ENCODE peak calls at places on chromosomes 2 and 18, in six cellular contexts. One of them, this sample, is unnamed.

GRCh38 chr2:37599688-37600525 is 71.5 kb downstream of the CDC42EP3 start:
- DNase-seq in IMR-90: no peak
- DNase-seq in kidney: peak; percentile 81
- DNase-seq in upper lobe of right lung: peak; percentile 63
- DNase-seq in esophagus muscularis mucosa: no peak
- DNase-seq in fibroblast of lung: no peak
- DNase-seq in this sample: no peak

GRCh38 chr2:85221291-85221690 is 88.1 kb downstream of the TCF7L1 start:
- DNase-seq in esophagus muscularis mucosa: no peak
- DNase-seq in upper lobe of right lung: no peak
- DNase-seq in kidney: no peak
- DNase-seq in IMR-90: peak; percentile 24
- DNase-seq in fibroblast of lung: peak; percentile 77
- DNase-seq in this sample: no peak

GRCh38 chr18:48990497-48991298 is 39.9 kb upstream of the SMAD7 start:
- DNase-seq in kidney: peak; percentile 80
- DNase-seq in IMR-90: peak; percentile 75
- DNase-seq in esophagus muscularis mucosa: no peak
- DNase-seq in upper lobe of right lung: no peak
- DNase-seq in fibroblast of lung: peak; percentile 44
- DNase-seq in this sample: peak; percentile 94

GRCh38 chr2:96092896-96093295 is 23.5 kb downstream of the ADRA2B start:
- DNase-seq in upper lobe of right lung: peak; percentile 41
- DNase-seq in IMR-90: no peak
- DNase-seq in fibroblast of lung: no peak
- DNase-seq in kidney: no peak
- DNase-seq in esophagus muscularis mucosa: peak; percentile 81
- DNase-seq in this sample: no peak

GRCh38 chr2:38077431-38077769 is 1.4 kb upstream of the CYP1B1 start:
- DNase-seq in kidney: no peak
- DNase-seq in esophagus muscularis mucosa: no peak
- DNase-seq in IMR-90: no peak
- DNase-seq in upper lobe of right lung: no peak
- DNase-seq in fibroblast of lung: no peak
- DNase-seq in this sample: no peak

GRCh38 chr2:233120459-233120858 is 60.3 kb downstream of the INPP5D start:
- DNase-seq in kidney: no peak
- DNase-seq in fibroblast of lung: no peak
- DNase-seq in esophagus muscularis mucosa: no peak
- DNase-seq in IMR-90: no peak
- DNase-seq in upper lobe of right lung: peak; percentile 37
- DNase-seq in this sample: no peak

GRCh38 chr2:234823877-234824376 is 127.9 kb upstream of the SH3BP4 start:
- DNase-seq in upper lobe of right lung: no peak
- DNase-seq in fibroblast of lung: peak; percentile 99
- DNase-seq in kidney: no peak
- DNase-seq in IMR-90: peak; percentile 98
- DNase-seq in esophagus muscularis mucosa: no peak
- DNase-seq in this sample: peak; percentile 93

GRCh38 chr18:32036506-32037210 is 18.0 kb downstream of the RNF125 start:
- DNase-seq in upper lobe of right lung: no peak
- DNase-seq in IMR-90: no peak
- DNase-seq in fibroblast of lung: no peak
- DNase-seq in kidney: no peak
- DNase-seq in esophagus muscularis mucosa: no peak
- DNase-seq in this sample: no peak

GRCh38 chr2:71477231-71477681 is 23.9 kb downstream of the DYSF start:
- DNase-seq in esophagus muscularis mucosa: no peak
- DNase-seq in fibroblast of lung: no peak
- DNase-seq in upper lobe of right lung: no peak
- DNase-seq in IMR-90: no peak
- DNase-seq in kidney: no peak
- DNase-seq in this sample: no peak

GRCh38 chr18:48979944-48980890 is 29.5 kb upstream of the SMAD7 start:
- DNase-seq in upper lobe of right lung: no peak
- DNase-seq in kidney: no peak
- DNase-seq in esophagus muscularis mucosa: no peak
- DNase-seq in fibroblast of lung: no peak
- DNase-seq in IMR-90: peak; percentile 65
- DNase-seq in this sample: peak; percentile 76

GRCh38 chr2:193703411-193703810 is 1508.7 kb upstream of the TMEFF2 start:
- DNase-seq in upper lobe of right lung: no peak
- DNase-seq in fibroblast of lung: no peak
- DNase-seq in esophagus muscularis mucosa: no peak
- DNase-seq in kidney: no peak
- DNase-seq in IMR-90: no peak
- DNase-seq in this sample: no peak

GRCh38 chr2:207683879-207684627 is 27.4 kb upstream of the CCNYL1 start:
- DNase-seq in kidney: no peak
- DNase-seq in fibroblast of lung: peak; percentile 60
- DNase-seq in upper lobe of right lung: no peak
- DNase-seq in IMR-90: peak; percentile 73
- DNase-seq in esophagus muscularis mucosa: no peak
- DNase-seq in this sample: peak; percentile 87

GRCh38 chr2:108925735-108926134 is 63.3 kb downstream of the EDAR start:
- DNase-seq in IMR-90: no peak
- DNase-seq in fibroblast of lung: no peak
- DNase-seq in upper lobe of right lung: no peak
- DNase-seq in kidney: peak; percentile 3
- DNase-seq in esophagus muscularis mucosa: no peak
- DNase-seq in this sample: no peak

GRCh38 chr2:16218651-16219050 is 278.3 kb downstream of the MYCN start:
- DNase-seq in fibroblast of lung: no peak
- DNase-seq in upper lobe of right lung: peak; percentile 60
- DNase-seq in IMR-90: no peak
- DNase-seq in esophagus muscularis mucosa: no peak
- DNase-seq in kidney: no peak
- DNase-seq in this sample: no peak

GRCh38 chr2:162435676-162436075 is 91.7 kb downstream of the GCA start:
- DNase-seq in fibroblast of lung: no peak
- DNase-seq in IMR-90: no peak
- DNase-seq in upper lobe of right lung: no peak
- DNase-seq in esophagus muscularis mucosa: no peak
- DNase-seq in kidney: no peak
- DNase-seq in this sample: no peak

GRCh38 chr2:17558878-17559277 is 18.4 kb downstream of the VSNL1 start:
- DNase-seq in upper lobe of right lung: no peak
- DNase-seq in esophagus muscularis mucosa: no peak
- DNase-seq in kidney: no peak
- DNase-seq in IMR-90: no peak
- DNase-seq in fibroblast of lung: no peak
- DNase-seq in this sample: no peak

GRCh38 chr18:71471963-71472725 is 1072.0 kb downstream of the CBLN2 start:
- DNase-seq in upper lobe of right lung: no peak
- DNase-seq in kidney: peak; percentile 74
- DNase-seq in esophagus muscularis mucosa: no peak
- DNase-seq in IMR-90: no peak
- DNase-seq in fibroblast of lung: no peak
- DNase-seq in this sample: no peak

GRCh38 chr18:59143441-59143840 is 3.8 kb downstream of the SEC11C start:
- DNase-seq in fibroblast of lung: no peak
- DNase-seq in IMR-90: peak; percentile 41
- DNase-seq in esophagus muscularis mucosa: no peak
- DNase-seq in kidney: no peak
- DNase-seq in upper lobe of right lung: no peak
- DNase-seq in this sample: peak; percentile 86

GRCh38 chr2:240508832-240509545 is 48.8 kb downstream of the ANKMY1 start:
- DNase-seq in esophagus muscularis mucosa: peak; percentile 64
- DNase-seq in upper lobe of right lung: no peak
- DNase-seq in IMR-90: no peak
- DNase-seq in kidney: no peak
- DNase-seq in fibroblast of lung: no peak
- DNase-seq in this sample: no peak

GRCh38 chr2:240436626-240437180 is 1.2 kb downstream of the GPC1 start:
- DNase-seq in upper lobe of right lung: peak; percentile 70
- DNase-seq in IMR-90: peak; percentile 43
- DNase-seq in esophagus muscularis mucosa: no peak
- DNase-seq in kidney: peak; percentile 85
- DNase-seq in fibroblast of lung: peak; percentile 36
- DNase-seq in this sample: peak; percentile 83

GRCh38 chr18:70322928-70323327 is 34.1 kb downstream of the SOCS6 start:
- DNase-seq in fibroblast of lung: peak; percentile 74
- DNase-seq in kidney: no peak
- DNase-seq in upper lobe of right lung: no peak
- DNase-seq in esophagus muscularis mucosa: no peak
- DNase-seq in IMR-90: peak; percentile 65
- DNase-seq in this sample: peak; percentile 68

GRCh38 chr2:120875431-120875830 is 139.8 kb downstream of the GLI2 start:
- DNase-seq in fibroblast of lung: no peak
- DNase-seq in IMR-90: no peak
- DNase-seq in kidney: no peak
- DNase-seq in upper lobe of right lung: no peak
- DNase-seq in esophagus muscularis mucosa: no peak
- DNase-seq in this sample: no peak

GRCh38 chr2:36477315-36477714 is 120.7 kb downstream of the FEZ2 start:
- DNase-seq in fibroblast of lung: no peak
- DNase-seq in IMR-90: no peak
- DNase-seq in upper lobe of right lung: no peak
- DNase-seq in kidney: no peak
- DNase-seq in esophagus muscularis mucosa: no peak
- DNase-seq in this sample: no peak
- H3K9me3 ChIP-seq in fibroblast of lung: peaks cover 1% of the 10 kb centered on the region
- H3K9me3 ChIP-seq in IMR-90: peaks cover 22% of the 10 kb centered on the region
- H3K9me3 ChIP-seq in upper lobe of right lung: peaks cover 12% of the 10 kb centered on the region
- H3K9me3 ChIP-seq in kidney: peaks cover 5% of the 10 kb centered on the region
- H3K9me3 ChIP-seq in esophagus muscularis mucosa: peaks cover 13% of the 10 kb centered on the region
- H3K9me3 ChIP-seq in this sample: peaks cover 7% of the 10 kb centered on the region

GRCh38 chr2:211948932-211949331 is 589.7 kb downstream of the ERBB4 start:
- DNase-seq in kidney: no peak
- DNase-seq in upper lobe of right lung: no peak
- DNase-seq in IMR-90: no peak
- DNase-seq in esophagus muscularis mucosa: no peak
- DNase-seq in fibroblast of lung: no peak
- DNase-seq in this sample: no peak

GRCh38 chr2:211941359-211941758 is 597.2 kb downstream of the ERBB4 start:
- DNase-seq in kidney: no peak
- DNase-seq in IMR-90: no peak
- DNase-seq in fibroblast of lung: no peak
- DNase-seq in upper lobe of right lung: no peak
- DNase-seq in esophagus muscularis mucosa: no peak
- DNase-seq in this sample: no peak

GRCh38 chr2:211946960-211947359 is 591.6 kb downstream of the ERBB4 start:
- DNase-seq in kidney: no peak
- DNase-seq in esophagus muscularis mucosa: no peak
- DNase-seq in upper lobe of right lung: no peak
- DNase-seq in fibroblast of lung: no peak
- DNase-seq in IMR-90: no peak
- DNase-seq in this sample: no peak

GRCh38 chr2:211942153-211942552 is 596.4 kb downstream of the ERBB4 start:
- DNase-seq in esophagus muscularis mucosa: no peak
- DNase-seq in fibroblast of lung: no peak
- DNase-seq in IMR-90: no peak
- DNase-seq in upper lobe of right lung: no peak
- DNase-seq in kidney: no peak
- DNase-seq in this sample: no peak

DNA sequence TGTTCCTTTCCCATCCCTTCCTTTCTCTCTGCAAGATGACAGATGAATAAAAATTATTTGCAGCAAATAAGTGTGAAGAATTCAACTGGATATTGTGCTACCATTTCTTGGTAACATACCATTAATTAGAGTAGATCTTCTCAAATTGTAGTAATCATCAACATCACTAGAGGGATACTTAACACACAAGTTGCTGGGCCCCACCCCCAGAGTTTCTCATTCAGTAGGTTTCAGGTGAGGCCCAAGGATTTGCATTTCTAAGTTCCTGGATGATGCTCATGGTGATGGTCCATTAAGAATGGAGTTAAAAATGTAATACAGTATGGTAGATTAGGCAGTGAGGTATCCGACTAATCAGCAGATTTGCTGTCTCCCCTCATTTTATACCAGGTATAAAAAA is 594.0 kb downstream of the ERBB4 start:
- DNase-seq in IMR-90: no peak
- DNase-seq in esophagus muscularis mucosa: no peak
- DNase-seq in fibroblast of lung: no peak
- DNase-seq in upper lobe of right lung: no peak
- DNase-seq in kidney: no peak
- DNase-seq in this sample: no peak
- TF ChIP-seq CTCF in IMR-90: no peak
- TF ChIP-seq CTCF in esophagus muscularis mucosa: no peak
- TF ChIP-seq CTCF in fibroblast of lung: no peak
- TF ChIP-seq CTCF in upper lobe of right lung: no peak
- TF ChIP-seq CTCF in kidney: no peak
- TF ChIP-seq CTCF in this sample: no peak

GRCh38 chr2:94762600-94762999 is 108.6 kb upstream of the TEKT4 start:
- DNase-seq in kidney: no peak
- DNase-seq in IMR-90: no peak
- DNase-seq in esophagus muscularis mucosa: no peak
- DNase-seq in fibroblast of lung: no peak
- DNase-seq in upper lobe of right lung: no peak
- DNase-seq in this sample: no peak

GRCh38 chr2:94763318-94763717 is 107.9 kb upstream of the TEKT4 start:
- DNase-seq in IMR-90: no peak
- DNase-seq in esophagus muscularis mucosa: no peak
- DNase-seq in upper lobe of right lung: no peak
- DNase-seq in fibroblast of lung: no peak
- DNase-seq in kidney: no peak
- DNase-seq in this sample: no peak

GRCh38 chr2:94753466-94753998 is 117.7 kb upstream of the TEKT4 start:
- DNase-seq in IMR-90: no peak
- DNase-seq in fibroblast of lung: no peak
- DNase-seq in kidney: no peak
- DNase-seq in upper lobe of right lung: no peak
- DNase-seq in esophagus muscularis mucosa: peak; percentile 55
- DNase-seq in this sample: no peak

GRCh38 chr2:94758546-94758945 is 112.7 kb upstream of the TEKT4 start:
- DNase-seq in IMR-90: no peak
- DNase-seq in kidney: no peak
- DNase-seq in upper lobe of right lung: no peak
- DNase-seq in fibroblast of lung: no peak
- DNase-seq in esophagus muscularis mucosa: peak; percentile 74
- DNase-seq in this sample: peak; percentile 68

GRCh38 chr2:94759211-94759610 is 112.0 kb upstream of the TEKT4 start:
- DNase-seq in esophagus muscularis mucosa: peak; percentile 82
- DNase-seq in fibroblast of lung: no peak
- DNase-seq in kidney: no peak
- DNase-seq in IMR-90: no peak
- DNase-seq in upper lobe of right lung: no peak
- DNase-seq in this sample: no peak
- H3K9me3 ChIP-seq in esophagus muscularis mucosa: no peaks in the 10 kb centered on the region
- H3K9me3 ChIP-seq in fibroblast of lung: no peaks in the 10 kb centered on the region
- H3K9me3 ChIP-seq in kidney: no peaks in the 10 kb centered on the region
- H3K9me3 ChIP-seq in IMR-90: peaks cover 8% of the 10 kb centered on the region
- H3K9me3 ChIP-seq in upper lobe of right lung: no peaks in the 10 kb centered on the region
- H3K9me3 ChIP-seq in this sample: no peaks in the 10 kb centered on the region

GRCh38 chr2:46461716-46462171 is 17.6 kb upstream of the TMEM247 start:
- DNase-seq in kidney: no peak
- DNase-seq in IMR-90: no peak
- DNase-seq in upper lobe of right lung: no peak
- DNase-seq in esophagus muscularis mucosa: peak; percentile 74
- DNase-seq in fibroblast of lung: no peak
- DNase-seq in this sample: no peak
- TF ChIP-seq CTCF in kidney: no peak
- TF ChIP-seq CTCF in IMR-90: no peak
- TF ChIP-seq CTCF in upper lobe of right lung: no peak
- TF ChIP-seq CTCF in esophagus muscularis mucosa: no peak
- TF ChIP-seq CTCF in fibroblast of lung: no peak
- TF ChIP-seq CTCF in this sample: no peak